ENCODE peak calls at places on chromosome 20, in four cellular contexts. K is iris pigment epithelial cell, Y is NCI-H1417, H is RCC 7860. D is an unnamed sample.

GRCh38 chr20:59222982-59223610 is 59.5 kb downstream of the ZNF831 start:
- DNase-seq in Y (peak), H (no peak), K (no peak), D (peak)

GRCh38 chr20:41701596-41702350 is 83.6 kb upstream of the CHD6 start:
- DNase-seq in Y (no peak), K (no peak), H (no peak), D (no peak)

GRCh38 chr20:4488407-4489339 is 233.0 kb upstream of the PRND start:
- DNase-seq in Y (no peak), K (peak), H (no peak), D (peak)

GRCh38 chr20:53914861-53915458 is 155.4 kb downstream of the BCAS1 start:
- DNase-seq in Y (peak), H (no peak), K (no peak), D (peak)

GRCh38 chr20:478010-478948 is 15.9 kb upstream of the TBC1D20 start:
- DNase-seq in Y (no peak), H (no peak), K (peak), D (peak)

GRCh38 chr20:48722002-48722731 is 105.6 kb downstream of the PREX1 start:
- DNase-seq in Y (no peak), K (peak), H (peak), D (peak)

GRCh38 chr20:50478162-50479036 is 31.8 kb upstream of the PTPN1 start:
- DNase-seq in H (peak), Y (peak), K (peak), D (peak)

GRCh38 chr20:10793741-10794140 is 119.9 kb upstream of the JAG1 start:
- DNase-seq in Y (peak), H (no peak), K (no peak), D (peak)

D was measured in astrocyte of the hippocampus.